ENCODE peak calls at places on chromosome 3, in eight cellular contexts. One of them, this sample, is unnamed.

GRCh38 chr3:149266733-149267132 is 45.1 kb upstream of the CP start:
- DNase-seq in lower leg skin: no peak
- DNase-seq in nephron progenitor cell: no peak
- DNase-seq in body of pancreas: no peak
- DNase-seq in dorsolateral prefrontal cortex: no peak
- DNase-seq in GM12864: no peak
- DNase-seq in fibroblast of pulmonary artery: no peak
- DNase-seq in heart left ventricle: no peak
- DNase-seq in this sample: no peak

GRCh38 chr3:100210777-100211145 is 50.0 kb upstream of the TBC1D23 start:
- DNase-seq in lower leg skin: no peak
- DNase-seq in nephron progenitor cell: no peak
- DNase-seq in body of pancreas: peak
- DNase-seq in dorsolateral prefrontal cortex: no peak
- DNase-seq in GM12864: no peak
- DNase-seq in fibroblast of pulmonary artery: peak
- DNase-seq in heart left ventricle: no peak
- DNase-seq in this sample: no peak

GRCh38 chr3:135218304-135218703 is 423.2 kb downstream of the EPHB1 start:
- DNase-seq in lower leg skin: no peak
- DNase-seq in nephron progenitor cell: peak
- DNase-seq in body of pancreas: no peak
- DNase-seq in dorsolateral prefrontal cortex: no peak
- DNase-seq in GM12864: no peak
- DNase-seq in fibroblast of pulmonary artery: no peak
- DNase-seq in heart left ventricle: no peak
- DNase-seq in this sample: no peak

GRCh38 chr3:155138677-155139076 is 58.6 kb downstream of the MME start:
- DNase-seq in lower leg skin: no peak
- DNase-seq in nephron progenitor cell: no peak
- DNase-seq in body of pancreas: no peak
- DNase-seq in dorsolateral prefrontal cortex: no peak
- DNase-seq in GM12864: no peak
- DNase-seq in fibroblast of pulmonary artery: no peak
- DNase-seq in heart left ventricle: no peak
- DNase-seq in this sample: no peak

GRCh38 chr3:18837137-18837536 is 311.2 kb upstream of the KCNH8 start:
- DNase-seq in lower leg skin: no peak
- DNase-seq in nephron progenitor cell: no peak
- DNase-seq in body of pancreas: no peak
- DNase-seq in dorsolateral prefrontal cortex: no peak
- DNase-seq in GM12864: no peak
- DNase-seq in fibroblast of pulmonary artery: no peak
- DNase-seq in heart left ventricle: no peak
- DNase-seq in this sample: no peak

GRCh38 chr3:67744699-67745098 is 90.3 kb upstream of the SUCLG2 start:
- DNase-seq in lower leg skin: no peak
- DNase-seq in nephron progenitor cell: no peak
- DNase-seq in body of pancreas: no peak
- DNase-seq in dorsolateral prefrontal cortex: no peak
- DNase-seq in GM12864: no peak
- DNase-seq in fibroblast of pulmonary artery: no peak
- DNase-seq in heart left ventricle: no peak
- DNase-seq in this sample: no peak

GRCh38 chr3:112676659-112677234 is 35.8 kb upstream of the CCDC80 start:
- DNase-seq in lower leg skin: peak
- DNase-seq in nephron progenitor cell: peak
- DNase-seq in body of pancreas: peak
- DNase-seq in dorsolateral prefrontal cortex: peak
- DNase-seq in GM12864: peak
- DNase-seq in fibroblast of pulmonary artery: peak
- DNase-seq in heart left ventricle: peak
- DNase-seq in this sample: peak

GRCh38 chr3:195699860-195700259 is 20.9 kb upstream of the MUC20 start:
- DNase-seq in lower leg skin: no peak
- DNase-seq in nephron progenitor cell: no peak
- DNase-seq in body of pancreas: no peak
- DNase-seq in dorsolateral prefrontal cortex: no peak
- DNase-seq in GM12864: no peak
- DNase-seq in fibroblast of pulmonary artery: no peak
- DNase-seq in heart left ventricle: no peak
- DNase-seq in this sample: no peak

GRCh38 chr3:69777582-69777967 is 38.3 kb downstream of the MITF start:
- DNase-seq in lower leg skin: no peak
- DNase-seq in nephron progenitor cell: no peak
- DNase-seq in body of pancreas: no peak
- DNase-seq in dorsolateral prefrontal cortex: no peak
- DNase-seq in GM12864: no peak
- DNase-seq in fibroblast of pulmonary artery: no peak
- DNase-seq in heart left ventricle: no peak
- DNase-seq in this sample: no peak

DNA sequence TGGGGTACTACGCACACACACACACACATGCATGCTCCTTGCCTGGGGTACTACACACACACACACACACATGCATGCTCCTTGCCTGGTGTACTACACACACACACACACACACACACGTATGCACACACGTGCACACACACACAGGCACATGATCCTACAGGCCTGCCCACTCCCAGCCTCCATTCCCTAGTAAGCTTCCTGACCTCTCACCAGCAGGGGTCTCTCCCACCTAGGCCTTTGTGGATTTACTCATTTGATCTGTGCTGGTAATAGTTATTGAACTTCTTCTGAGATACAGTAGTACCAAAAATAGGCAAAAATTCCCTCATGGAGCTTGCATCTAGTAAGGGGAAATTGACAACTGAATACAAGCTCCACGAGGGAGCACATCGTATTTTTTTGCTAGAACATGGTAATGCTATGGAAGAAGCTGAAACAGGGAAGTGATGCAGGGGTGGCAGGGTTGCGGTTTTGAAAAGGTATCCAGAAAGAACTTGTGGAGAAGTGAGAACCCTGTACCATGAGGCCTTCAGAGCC is 19.1 kb downstream of the TTC21A start:
- DNase-seq in lower leg skin: no peak
- DNase-seq in nephron progenitor cell: peak
- DNase-seq in body of pancreas: peak
- DNase-seq in dorsolateral prefrontal cortex: no peak
- DNase-seq in GM12864: no peak
- DNase-seq in fibroblast of pulmonary artery: peak
- DNase-seq in heart left ventricle: peak
- DNase-seq in this sample: no peak
- TF ChIP-seq CTCF in lower leg skin: no peak
- TF ChIP-seq CTCF in nephron progenitor cell: peak
- TF ChIP-seq CTCF in body of pancreas: peak
- TF ChIP-seq CTCF in dorsolateral prefrontal cortex: peak
- TF ChIP-seq CTCF in GM12864: peak
- TF ChIP-seq CTCF in fibroblast of pulmonary artery: peak
- TF ChIP-seq CTCF in heart left ventricle: peak
- TF ChIP-seq CTCF in this sample: peak

GRCh38 chr3:14949126-14949525 is 1.7 kb downstream of the NR2C2 start:
- DNase-seq in lower leg skin: no peak
- DNase-seq in nephron progenitor cell: no peak
- DNase-seq in body of pancreas: no peak
- DNase-seq in dorsolateral prefrontal cortex: no peak
- DNase-seq in GM12864: no peak
- DNase-seq in fibroblast of pulmonary artery: no peak
- DNase-seq in heart left ventricle: no peak
- DNase-seq in this sample: no peak

GRCh38 chr3:14947105-14947885 is at the start of gene NR2C2:
- DNase-seq in lower leg skin: peak
- DNase-seq in nephron progenitor cell: peak
- DNase-seq in body of pancreas: peak
- DNase-seq in dorsolateral prefrontal cortex: peak
- DNase-seq in GM12864: peak
- DNase-seq in fibroblast of pulmonary artery: peak
- DNase-seq in heart left ventricle: peak
- DNase-seq in this sample: peak

GRCh38 chr3:14948609-14949038 is 1.2 kb downstream of the NR2C2 start:
- DNase-seq in lower leg skin: no peak
- DNase-seq in nephron progenitor cell: no peak
- DNase-seq in body of pancreas: no peak
- DNase-seq in dorsolateral prefrontal cortex: no peak
- DNase-seq in GM12864: no peak
- DNase-seq in fibroblast of pulmonary artery: peak
- DNase-seq in heart left ventricle: no peak
- DNase-seq in this sample: no peak

GRCh38 chr3:14946749-14947104 is 656 bp upstream of the NR2C2 start:
- DNase-seq in lower leg skin: no peak
- DNase-seq in nephron progenitor cell: no peak
- DNase-seq in body of pancreas: no peak
- DNase-seq in dorsolateral prefrontal cortex: no peak
- DNase-seq in GM12864: no peak
- DNase-seq in fibroblast of pulmonary artery: peak
- DNase-seq in heart left ventricle: no peak
- DNase-seq in this sample: no peak

DNA sequence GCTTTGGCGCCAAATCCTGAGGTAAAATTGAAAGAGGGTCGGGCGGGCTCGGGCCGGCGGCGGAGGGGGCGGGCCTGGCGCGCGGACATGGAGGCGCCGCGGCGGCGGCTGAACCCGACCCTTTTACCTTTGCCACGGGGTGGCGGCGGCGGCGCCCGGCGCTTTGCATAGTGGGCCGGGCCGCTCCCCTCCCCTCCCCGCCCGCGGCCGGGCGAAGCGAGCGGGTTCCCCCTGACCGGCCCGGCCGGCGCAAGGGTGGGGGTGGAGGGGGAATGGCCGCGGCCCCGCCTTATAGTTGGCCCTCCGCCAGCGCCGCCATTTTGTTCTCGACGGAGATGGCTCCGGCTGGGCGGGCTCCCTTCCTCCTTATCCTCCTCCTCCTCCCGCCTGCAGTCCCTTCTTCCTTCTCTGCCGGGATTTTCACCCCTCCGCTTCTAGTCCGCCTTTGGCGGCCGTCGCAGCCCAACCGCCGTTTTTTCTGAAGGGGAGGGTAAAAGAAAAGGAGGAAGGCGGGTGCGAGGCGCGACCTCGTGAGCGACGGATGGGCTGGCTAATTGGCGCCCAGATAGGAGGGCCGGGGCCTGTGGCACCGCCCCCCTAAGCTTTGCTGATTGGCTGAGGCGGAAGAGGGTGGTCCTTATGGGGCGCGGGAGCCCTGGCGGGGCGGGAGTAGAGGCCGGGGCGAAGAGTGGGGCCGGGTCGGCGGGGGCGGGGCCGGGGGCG is 664 bp downstream of the NR2C2 start:
- DNase-seq in lower leg skin: peak
- DNase-seq in nephron progenitor cell: peak
- DNase-seq in body of pancreas: peak
- DNase-seq in dorsolateral prefrontal cortex: peak
- DNase-seq in GM12864: peak
- DNase-seq in fibroblast of pulmonary artery: peak
- DNase-seq in heart left ventricle: peak
- DNase-seq in this sample: peak
- TF ChIP-seq CTCF in lower leg skin: no peak
- TF ChIP-seq CTCF in nephron progenitor cell: no peak
- TF ChIP-seq CTCF in body of pancreas: no peak
- TF ChIP-seq CTCF in dorsolateral prefrontal cortex: no peak
- TF ChIP-seq CTCF in GM12864: no peak
- TF ChIP-seq CTCF in fibroblast of pulmonary artery: no peak
- TF ChIP-seq CTCF in heart left ventricle: no peak
- TF ChIP-seq CTCF in this sample: no peak

DNA sequence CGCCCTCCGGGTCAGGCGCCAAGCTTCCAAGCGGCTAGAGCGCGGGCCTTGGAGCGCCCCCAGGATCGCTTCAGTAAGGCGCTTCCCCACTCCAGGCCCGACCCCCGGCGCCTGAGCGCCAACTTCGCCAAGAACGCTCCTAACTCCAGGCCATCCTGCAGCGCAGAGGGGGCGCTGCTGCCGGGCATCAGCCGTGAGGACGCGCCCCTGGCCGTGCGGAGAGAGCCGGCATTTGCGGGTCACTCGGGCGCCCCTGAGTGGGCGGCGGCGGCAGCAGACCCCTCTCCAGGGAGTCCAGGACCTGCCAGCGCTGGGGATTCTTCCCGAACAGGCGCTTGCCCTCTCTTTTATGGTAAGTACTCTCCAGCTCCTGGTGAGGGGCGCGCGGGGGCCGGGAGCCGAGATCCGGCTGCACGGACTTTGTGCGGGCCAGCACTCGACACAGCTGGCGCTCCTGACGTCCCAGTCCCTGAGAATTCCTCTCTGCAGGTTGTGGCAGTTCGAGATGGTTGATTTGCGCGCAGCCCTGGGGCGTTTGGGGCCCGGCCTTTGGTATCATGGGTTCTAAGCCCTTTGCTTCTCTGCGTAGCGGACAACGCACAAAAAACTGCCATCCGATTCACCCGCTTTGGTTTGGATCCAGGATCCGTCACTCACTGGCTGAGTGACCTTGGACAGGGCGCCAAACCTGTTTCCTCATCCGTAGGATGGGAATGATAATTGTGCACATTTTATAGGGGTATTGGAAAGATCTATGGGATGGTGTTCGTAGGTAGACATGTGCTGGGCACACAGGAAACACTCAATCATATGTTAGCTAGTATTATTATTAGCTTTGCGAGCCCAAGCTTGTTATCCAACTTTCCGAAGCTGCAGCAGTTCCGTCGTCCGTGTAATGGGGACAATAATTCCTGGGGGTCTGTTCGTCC is 758 bp downstream of the SPSB4 start:
- DNase-seq in lower leg skin: no peak
- DNase-seq in nephron progenitor cell: peak
- DNase-seq in body of pancreas: peak
- DNase-seq in dorsolateral prefrontal cortex: no peak
- DNase-seq in GM12864: no peak
- DNase-seq in fibroblast of pulmonary artery: no peak
- DNase-seq in heart left ventricle: peak
- DNase-seq in this sample: no peak
- TF ChIP-seq CTCF in lower leg skin: no peak
- TF ChIP-seq CTCF in nephron progenitor cell: peak
- TF ChIP-seq CTCF in body of pancreas: no peak
- TF ChIP-seq CTCF in dorsolateral prefrontal cortex: no peak
- TF ChIP-seq CTCF in GM12864: no peak
- TF ChIP-seq CTCF in fibroblast of pulmonary artery: no peak
- TF ChIP-seq CTCF in heart left ventricle: no peak
- TF ChIP-seq CTCF in this sample: no peak

GRCh38 chr3:52036222-52036694 is 20.1 kb downstream of the DUSP7 start:
- DNase-seq in lower leg skin: no peak
- DNase-seq in nephron progenitor cell: no peak
- DNase-seq in body of pancreas: no peak
- DNase-seq in dorsolateral prefrontal cortex: no peak
- DNase-seq in GM12864: no peak
- DNase-seq in fibroblast of pulmonary artery: no peak
- DNase-seq in heart left ventricle: no peak
- DNase-seq in this sample: no peak

GRCh38 chr3:52038227-52038626 is 18.1 kb downstream of the DUSP7 start:
- DNase-seq in lower leg skin: no peak
- DNase-seq in nephron progenitor cell: no peak
- DNase-seq in body of pancreas: no peak
- DNase-seq in dorsolateral prefrontal cortex: no peak
- DNase-seq in GM12864: no peak
- DNase-seq in fibroblast of pulmonary artery: no peak
- DNase-seq in heart left ventricle: no peak
- DNase-seq in this sample: no peak

GRCh38 chr3:52037291-52037690 is 19.1 kb downstream of the DUSP7 start:
- DNase-seq in lower leg skin: no peak
- DNase-seq in nephron progenitor cell: no peak
- DNase-seq in body of pancreas: no peak
- DNase-seq in dorsolateral prefrontal cortex: no peak
- DNase-seq in GM12864: no peak
- DNase-seq in fibroblast of pulmonary artery: no peak
- DNase-seq in heart left ventricle: no peak
- DNase-seq in this sample: no peak

GRCh38 chr3:52034651-52035050 is 21.7 kb downstream of the DUSP7 start:
- DNase-seq in lower leg skin: no peak
- DNase-seq in nephron progenitor cell: no peak
- DNase-seq in body of pancreas: no peak
- DNase-seq in dorsolateral prefrontal cortex: no peak
- DNase-seq in GM12864: no peak
- DNase-seq in fibroblast of pulmonary artery: no peak
- DNase-seq in heart left ventricle: no peak
- DNase-seq in this sample: no peak

GRCh38 chr3:52036829-52037228 is 19.5 kb downstream of the DUSP7 start:
- DNase-seq in lower leg skin: no peak
- DNase-seq in nephron progenitor cell: no peak
- DNase-seq in body of pancreas: no peak
- DNase-seq in dorsolateral prefrontal cortex: no peak
- DNase-seq in GM12864: no peak
- DNase-seq in fibroblast of pulmonary artery: no peak
- DNase-seq in heart left ventricle: no peak
- DNase-seq in this sample: no peak
- TF ChIP-seq CTCF in lower leg skin: no peak
- TF ChIP-seq CTCF in nephron progenitor cell: no peak
- TF ChIP-seq CTCF in body of pancreas: no peak
- TF ChIP-seq CTCF in dorsolateral prefrontal cortex: no peak
- TF ChIP-seq CTCF in GM12864: no peak
- TF ChIP-seq CTCF in fibroblast of pulmonary artery: no peak
- TF ChIP-seq CTCF in heart left ventricle: no peak
- TF ChIP-seq CTCF in this sample: no peak